ENCODE peak calls at places on chromosomes 6 and 20, in four cellular contexts. L is adrenal gland, S is naive B cell, U is D341Med. O is an unnamed sample.

GRCh38 chr20:36248836-36249235 is 12.6 kb downstream of the AAR2 start:
- DNase-seq in L (no peak), S (no peak), U (no peak), O (no peak)

GRCh38 chr20:23404196-23404595 is 17.1 kb downstream of the NAPB start:
- DNase-seq in L (no peak), S (no peak), U (no peak), O (no peak)

GRCh38 chr6:159966339-159966738 is 2.5 kb upstream of the IGF2R start:
- DNase-seq in L (no peak), S (no peak), U (no peak), O (no peak)

GRCh38 chr6:89034586-89035251 is 45.8 kb upstream of the PNRC1 start:
- DNase-seq in L (peak; percentile 38), S (no peak), U (no peak), O (peak; percentile 27)

GRCh38 chr6:88161921-88162320 is 4.2 kb downstream of the CNR1 start:
- DNase-seq in L (no peak), S (no peak), U (no peak), O (no peak)

GRCh38 chr6:56374841-56375369 is 127.5 kb upstream of the COL21A1 start:
- DNase-seq in L (no peak), S (no peak), U (no peak), O (peak; percentile 68)

GRCh38 chr6:160378218-160378617 is 30.0 kb downstream of the SLC22A3 start:
- DNase-seq in L (no peak), S (no peak), U (no peak), O (no peak)

GRCh38 chr6:148749678-148750077 is 2.8 kb downstream of the UST start:
- DNase-seq in L (no peak), S (no peak), U (no peak), O (no peak)

GRCh38 chr6:25427549-25427948 is 148.4 kb downstream of the CARMIL1 start:
- DNase-seq in L (no peak), S (no peak), U (no peak), O (no peak)

GRCh38 chr6:116444575-116444974 is 16.6 kb upstream of the CALHM6 start:
- DNase-seq in L (no peak), S (no peak), U (no peak), O (no peak)

GRCh38 chr6:119323478-119323877 is 26.1 kb downstream of the MAN1A1 start:
- DNase-seq in L (no peak), S (no peak), U (no peak), O (no peak)

GRCh38 chr6:19325335-19325789 is 511.8 kb upstream of the ID4 start:
- DNase-seq in L (no peak), S (no peak), U (no peak), O (no peak)

GRCh38 chr20:25254986-25255680 is 7.2 kb downstream of the PYGB start:
- DNase-seq in L (peak; percentile 62), S (no peak), U (peak; percentile 72), O (no peak)

GRCh38 chr6:35368038-35368887 is 25.9 kb downstream of the PPARD start:
- DNase-seq in L (no peak), S (no peak), U (no peak), O (no peak)

GRCh38 chr6:113432729-113433505 is 424.2 kb upstream of the MARCKS start:
- DNase-seq in L (no peak), S (no peak), U (no peak), O (no peak)

GRCh38 chr6:117448732-117449131 is 23.0 kb upstream of the ROS1 start:
- DNase-seq in L (no peak), S (no peak), U (no peak), O (no peak)

GRCh38 chr6:111985202-111985731 is 68.6 kb upstream of the CCN6 start:
- DNase-seq in L (no peak), S (no peak), U (no peak), O (no peak)

GRCh38 chr20:23160536-23161243 is 74.6 kb upstream of the CD93 start:
- DNase-seq in L (no peak), S (no peak), U (no peak), O (no peak)

GRCh38 chr20:38536310-38536709 is 44.7 kb upstream of the ADIG start:
- DNase-seq in L (no peak), S (no peak), U (no peak), O (no peak)

GRCh38 chr6:73299171-73300073 is 36.4 kb upstream of the KHDC1 start:
- DNase-seq in L (no peak), S (no peak), U (no peak), O (no peak)

GRCh38 chr20:42705550-42705949 is 484.2 kb downstream of the PTPRT start:
- DNase-seq in L (no peak), S (no peak), U (no peak), O (no peak)

GRCh38 chr6:154509421-154510143 is 903 bp downstream of the CNKSR3 start:
- DNase-seq in L (peak; percentile 31), S (no peak), U (peak; percentile 64), O (peak; percentile 37)

GRCh38 chr6:7129360-7129759 is 21.6 kb downstream of the RREB1 start:
- DNase-seq in L (no peak), S (no peak), U (peak; percentile 22), O (no peak)

GRCh38 chr20:36454664-36455427 is 86.5 kb upstream of the MYL9 start:
- DNase-seq in L (peak; percentile 59), S (no peak), U (no peak), O (no peak)

GRCh38 chr6:165117121-165117520 is 192.3 kb downstream of the C6orf118 start:
- DNase-seq in L (no peak), S (no peak), U (no peak), O (no peak)

O was measured in uterus.